ENCODE peak calls at places on chromosomes 6 and 20, in eight cellular contexts. Q is AG10803, R is mammary epithelial cell, W is A549, N is neural progenitor cell, I is heart left ventricle, H is B cell, S is nephron progenitor cell. C is an unnamed sample.

GRCh38 chr6:137044366-137045220 is at the start of gene IL20RA:
- DNase-seq in Q (no peak), R (no peak), W (peak), N (peak), I (peak), H (peak), S (peak), C (no peak)

GRCh38 chr20:26276811-26277210 is 580.2 kb upstream of the ZNF337 start:
- DNase-seq in Q (peak), R (peak), W (no peak), N (peak), I (no peak), H (no peak), S (peak), C (no peak)

GRCh38 chr20:5767493-5768098 is 17.4 kb downstream of the SHLD1 start:
- DNase-seq in Q (no peak), R (no peak), W (no peak), N (no peak), I (no peak), H (no peak), S (no peak), C (no peak)

GRCh38 chr6:113591896-113592827 is 265.0 kb upstream of the MARCKS start:
- DNase-seq in Q (peak), R (no peak), W (no peak), N (peak), I (no peak), H (no peak), S (no peak), C (peak)

GRCh38 chr6:157667211-157668033 is 155.6 kb upstream of the SNX9 start:
- DNase-seq in Q (peak), R (peak), W (peak), N (peak), I (no peak), H (peak), S (peak), C (peak)

GRCh38 chr6:8225113-8225512 is 122.8 kb upstream of the EEF1E1 start:
- DNase-seq in Q (no peak), R (peak), W (no peak), N (no peak), I (no peak), H (no peak), S (no peak), C (no peak)

GRCh38 chr6:169216830-169217229 is 36.8 kb downstream of the THBS2 start:
- DNase-seq in Q (peak), R (no peak), W (no peak), N (no peak), I (no peak), H (no peak), S (no peak), C (no peak)

GRCh38 chr6:170210026-170210390 is 80.9 kb downstream of the DLL1 start:
- DNase-seq in Q (no peak), R (no peak), W (no peak), N (no peak), I (no peak), H (no peak), S (no peak), C (no peak)

GRCh38 chr6:75283907-75284284 is 696 bp downstream of the TMEM30A start:
- DNase-seq in Q (no peak), R (no peak), W (no peak), N (peak), I (no peak), H (peak), S (no peak), C (no peak)

GRCh38 chr6:128483472-128484135 is 36.8 kb downstream of the PTPRK start:
- DNase-seq in Q (no peak), R (no peak), W (no peak), N (no peak), I (no peak), H (no peak), S (no peak), C (no peak)

GRCh38 chr6:75386050-75386770 is 101.6 kb upstream of the TMEM30A start:
- DNase-seq in Q (peak), R (peak), W (no peak), N (no peak), I (no peak), H (no peak), S (no peak), C (no peak)

GRCh38 chr20:17518339-17519052 is 12.7 kb downstream of the BFSP1 start:
- DNase-seq in Q (no peak), R (no peak), W (no peak), N (peak), I (no peak), H (no peak), S (peak), C (no peak)

GRCh38 chr6:158999154-158999668 is 791 bp downstream of the RSPH3 start:
- DNase-seq in Q (no peak), R (peak), W (peak), N (no peak), I (no peak), H (no peak), S (no peak), C (peak)

GRCh38 chr6:19408331-19408730 is 428.8 kb upstream of the ID4 start:
- DNase-seq in Q (peak), R (no peak), W (no peak), N (no peak), I (no peak), H (no peak), S (no peak), C (no peak)

GRCh38 chr6:98498891-98499290 is 335.5 kb upstream of the POU3F2 start:
- DNase-seq in Q (no peak), R (no peak), W (no peak), N (no peak), I (no peak), H (no peak), S (no peak), C (no peak)

GRCh38 chr20:10286356-10286755 is 67.7 kb downstream of the SNAP25 start:
- DNase-seq in Q (no peak), R (no peak), W (no peak), N (no peak), I (no peak), H (no peak), S (no peak), C (no peak)

GRCh38 chr6:3838992-3839867 is 9.9 kb upstream of the FAM50B start:
- DNase-seq in Q (peak), R (no peak), W (no peak), N (no peak), I (no peak), H (no peak), S (no peak), C (no peak)

GRCh38 chr6:169243154-169243553 is 10.5 kb downstream of the THBS2 start:
- DNase-seq in Q (no peak), R (no peak), W (no peak), N (no peak), I (no peak), H (no peak), S (no peak), C (no peak)

GRCh38 chr20:35601990-35602389 is 13.6 kb upstream of the SPAG4 start:
- DNase-seq in Q (no peak), R (no peak), W (no peak), N (no peak), I (no peak), H (no peak), S (no peak), C (no peak)

GRCh38 chr6:156773935-156774871 is 3.0 kb upstream of the ARID1B start:
- DNase-seq in Q (no peak), R (no peak), W (no peak), N (peak), I (no peak), H (no peak), S (no peak), C (peak)

GRCh38 chr6:101114703-101115102 is 233.6 kb upstream of the ASCC3 start:
- DNase-seq in Q (peak), R (peak), W (no peak), N (peak), I (no peak), H (no peak), S (peak), C (peak)
- TF ChIP-seq CTCF in Q (peak), R (peak), W (peak), N (peak), I (peak), H (no peak), S (peak), C (peak)

GRCh38 chr20:8310618-8311017 is 178.6 kb downstream of the PLCB1 start:
- DNase-seq in Q (no peak), R (no peak), W (no peak), N (no peak), I (no peak), H (no peak), S (no peak), C (no peak)

GRCh38 chr20:8306916-8307315 is 174.8 kb downstream of the PLCB1 start:
- DNase-seq in Q (no peak), R (no peak), W (no peak), N (peak), I (no peak), H (no peak), S (no peak), C (peak)

GRCh38 chr20:8313073-8313472 is 181.0 kb downstream of the PLCB1 start:
- DNase-seq in Q (no peak), R (no peak), W (no peak), N (no peak), I (no peak), H (no peak), S (no peak), C (no peak)

GRCh38 chr20:8305449-8305978 is 173.4 kb downstream of the PLCB1 start:
- DNase-seq in Q (no peak), R (peak), W (peak), N (peak), I (peak), H (peak), S (peak), C (peak)

DNA sequence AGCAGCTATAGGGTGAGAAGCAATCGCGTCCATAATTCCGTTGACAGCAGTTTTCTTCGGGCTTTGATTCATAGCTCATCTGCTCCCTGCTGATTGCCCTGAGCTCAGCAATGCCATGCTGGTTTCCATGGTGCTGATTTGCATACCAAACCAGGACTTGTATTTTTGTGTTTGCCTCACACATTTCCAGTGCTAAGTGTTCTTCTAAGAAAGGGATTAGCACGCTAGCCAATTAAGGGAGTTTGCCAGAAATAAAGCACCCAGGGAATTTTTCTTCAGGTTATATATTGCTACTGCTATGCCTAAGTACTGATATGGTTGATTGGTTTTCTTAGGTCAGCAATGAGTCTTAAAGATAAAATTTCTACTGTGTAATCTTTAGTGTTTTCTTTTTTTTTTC is 177.6 kb downstream of the PLCB1 start:
- DNase-seq in Q (peak), R (no peak), W (no peak), N (peak), I (no peak), H (no peak), S (no peak), C (peak)
- TF ChIP-seq CTCF in Q (no peak), R (no peak), W (no peak), N (no peak), I (no peak), H (no peak), S (no peak), C (no peak)

GRCh38 chr20:18913701-18914100 is 100.1 kb downstream of the SCP2D1 start:
- DNase-seq in Q (no peak), R (no peak), W (no peak), N (no peak), I (no peak), H (no peak), S (no peak), C (no peak)
- TF ChIP-seq CTCF in Q (no peak), R (no peak), W (no peak), N (no peak), I (no peak), H (no peak), S (no peak), C (no peak)

GRCh38 chr6:104003803-104004516 is 855.8 kb downstream of the HACE1 start:
- DNase-seq in Q (no peak), R (no peak), W (no peak), N (no peak), I (no peak), H (no peak), S (no peak), C (peak)
- TF ChIP-seq CTCF in Q (no peak), R (no peak), W (no peak), N (peak), I (no peak), H (no peak), S (peak), C (peak)

GRCh38 chr6:148653138-148653776 is 93.6 kb upstream of the UST start:
- DNase-seq in Q (no peak), R (no peak), W (no peak), N (peak), I (no peak), H (no peak), S (no peak), C (peak)
- TF ChIP-seq CTCF in Q (no peak), R (no peak), W (no peak), N (no peak), I (no peak), H (no peak), S (no peak), C (no peak)